ENCODE peak calls at places on chromosomes 11 and 22, in seven cellular contexts. W, E, C, X, U, L and O are unnamed samples.

GRCh38 chr11:130047141-130047540 is 22.6 kb upstream of the APLP2 start:
- DNase-seq in W (no peak), E (no peak), C (no peak), X (no peak), U (no peak), L (no peak), O (no peak)

GRCh38 chr22:45585437-45585755 is 82.7 kb downstream of the FBLN1 start:
- DNase-seq in W (no peak), E (no peak), C (no peak), X (no peak), U (no peak), L (no peak), O (no peak)

GRCh38 chr11:75801362-75802021 is 13.5 kb upstream of the UVRAG start:
- DNase-seq in W (peak; percentile 10), E (no peak), C (no peak), X (no peak), U (no peak), L (no peak), O (peak; percentile 31)

GRCh38 chr11:102831128-102831708 is 12.2 kb downstream of the MMP3 start:
- DNase-seq in W (no peak), E (no peak), C (no peak), X (no peak), U (peak; percentile 73), L (no peak), O (peak; percentile 51)

GRCh38 chr22:27867114-27867957 is 51.7 kb downstream of the PITPNB start:
- DNase-seq in W (no peak), E (no peak), C (no peak), X (no peak), U (no peak), L (no peak), O (no peak)

GRCh38 chr11:34086554-34087278 is 18.7 kb upstream of the NAT10 start:
- DNase-seq in W (no peak), E (peak; percentile 29), C (no peak), X (no peak), U (no peak), L (no peak), O (no peak)

GRCh38 chr11:12853652-12854296 is 155.3 kb upstream of the RASSF10 start:
- DNase-seq in W (no peak), E (no peak), C (no peak), X (no peak), U (no peak), L (no peak), O (peak; percentile 47)

GRCh38 chr11:93570759-93571413 is 27.7 kb upstream of the SMCO4 start:
- DNase-seq in W (no peak), E (peak; percentile 31), C (peak; percentile 41), X (no peak), U (no peak), L (no peak), O (peak; percentile 41)